ENCODE peak calls at places on chromosome 14, in five cellular contexts. W is neural progenitor cell, U is tibial artery, H is uterus, J is brain microvascular endothelial cell. C is an unnamed sample.

GRCh38 chr14:33343016-33343415 is 404.3 kb downstream of the NPAS3 start:
- DNase-seq in H (no peak), W (no peak), J (peak; percentile 52), U (no peak), C (peak; percentile 55)

GRCh38 chr14:92663049-92663448 is 85.4 kb downstream of the LGMN start:
- DNase-seq in W (no peak), U (no peak), J (no peak), H (no peak), C (no peak)

GRCh38 chr14:68816943-68817430 is 24.1 kb upstream of the ZFP36L1 start:
- DNase-seq in W (no peak), U (no peak), J (no peak), H (peak; percentile 35), C (no peak)

GRCh38 chr14:29925106-29925722 is 2.4 kb downstream of the PRKD1 start:
- DNase-seq in H (no peak), W (peak; percentile 26), U (no peak), J (peak; percentile 9), C (peak; percentile 64)

GRCh38 chr14:20247651-20248246 is 8.7 kb downstream of the OR11H4 start:
- DNase-seq in H (no peak), W (no peak), J (no peak), U (no peak), C (no peak)

GRCh38 chr14:35122696-35123387 is 490 bp downstream of the PRORP start:
- DNase-seq in W (no peak), H (no peak), U (no peak), J (peak; percentile 2), C (peak; percentile 74)

GRCh38 chr14:77041837-77042557 is 13.5 kb upstream of the IRF2BPL start:
- DNase-seq in W (no peak), J (peak; percentile 87), U (peak; percentile 87), H (peak; percentile 80), C (peak; percentile 98)

GRCh38 chr14:50379563-50379962 is 17.1 kb downstream of the CDKL1 start:
- DNase-seq in U (no peak), W (no peak), J (no peak), H (no peak), C (no peak)

GRCh38 chr14:78403278-78403815 is 233.2 kb downstream of the NRXN3 start:
- DNase-seq in H (no peak), W (peak; percentile 5), U (no peak), J (peak; percentile 29), C (peak; percentile 89)

GRCh38 chr14:79196216-79196615 is 1015.1 kb downstream of the DIO2 start:
- DNase-seq in H (no peak), J (no peak), U (no peak), W (no peak), C (no peak)

GRCh38 chr14:69901113-69901951 is 22.1 kb downstream of the SMOC1 start:
- DNase-seq in J (peak; percentile 18), H (no peak), W (no peak), U (no peak), C (peak; percentile 96)

GRCh38 chr14:22836301-22837058 is at the start of gene MMP14:
- DNase-seq in W (peak; percentile 48), U (peak; percentile 97), J (peak; percentile 72), H (peak; percentile 89), C (peak; percentile 94)

GRCh38 chr14:101773378-101773777 is 11.9 kb downstream of the PPP2R5C start:
- DNase-seq in H (no peak), J (no peak), U (no peak), W (no peak), C (no peak)

GRCh38 chr14:32435411-32435810 is 106.3 kb downstream of the AKAP6 start:
- DNase-seq in U (no peak), W (no peak), J (no peak), H (no peak), C (no peak)

GRCh38 chr14:53810221-53810620 is 146.4 kb downstream of the BMP4 start:
- DNase-seq in J (no peak), W (no peak), U (no peak), H (no peak), C (no peak)

GRCh38 chr14:55332654-55333570 is 61.7 kb downstream of the FBXO34 start:
- DNase-seq in U (no peak), J (no peak), W (no peak), H (no peak), C (peak; percentile 47)

GRCh38 chr14:59897757-59898383 is 22.1 kb upstream of the LRRC9 start:
- DNase-seq in W (peak; percentile 74), J (peak; percentile 20), U (no peak), H (no peak), C (peak; percentile 69)

GRCh38 chr14:77271113-77271710 is at the start of gene NGB:
- DNase-seq in J (no peak), H (no peak), U (no peak), W (peak; percentile 56), C (no peak)

GRCh38 chr14:90850487-90850886 is 34.3 kb upstream of the TTC7B start:
- DNase-seq in H (peak; percentile 56), W (no peak), J (no peak), U (no peak), C (peak; percentile 29)

GRCh38 chr14:23938823-23939222 is 14.7 kb upstream of the DHRS4 start:
- DNase-seq in W (no peak), J (no peak), U (no peak), H (no peak), C (no peak)

GRCh38 chr14:56686416-56686815 is 106.8 kb downstream of the TMEM260 start:
- DNase-seq in J (no peak), U (no peak), H (no peak), W (peak; percentile 73), C (no peak)

GRCh38 chr14:36646664-36647416 is 14.8 kb upstream of the PAX9 start:
- DNase-seq in H (no peak), W (peak; percentile 70), U (peak; percentile 68), J (no peak), C (no peak)

GRCh38 chr14:36652542-36653201 is 9.0 kb upstream of the PAX9 start:
- DNase-seq in J (no peak), W (no peak), H (no peak), U (no peak), C (no peak)

GRCh38 chr14:36649872-36650650 is 11.6 kb upstream of the PAX9 start:
- DNase-seq in W (no peak), U (no peak), H (no peak), J (no peak), C (no peak)

GRCh38 chr14:36647417-36647826 is 14.2 kb upstream of the PAX9 start:
- DNase-seq in H (no peak), W (peak; percentile 41), J (no peak), U (no peak), C (no peak)

GRCh38 chr14:36647827-36648753 is 13.6 kb upstream of the PAX9 start:
- DNase-seq in H (no peak), W (peak; percentile 89), U (peak; percentile 67), J (peak; percentile 8), C (peak; percentile 51)
- TF ChIP-seq CTCF in H (no peak), W (peak; percentile 75), U (peak; percentile 51), J (peak; percentile 61), C (peak; percentile 73)

GRCh38 chr14:81435048-81435577 is 35.0 kb upstream of the STON2 start:
- DNase-seq in J (no peak), H (no peak), U (no peak), W (no peak), C (no peak)
- H3K4me3 ChIP-seq in J (no peak overlapping the region), H (peak overlapping the region; percentile 61), U (peak overlapping the region; percentile 56), W (peak overlapping the region; percentile 62), C (no peak overlapping the region)

DNA sequence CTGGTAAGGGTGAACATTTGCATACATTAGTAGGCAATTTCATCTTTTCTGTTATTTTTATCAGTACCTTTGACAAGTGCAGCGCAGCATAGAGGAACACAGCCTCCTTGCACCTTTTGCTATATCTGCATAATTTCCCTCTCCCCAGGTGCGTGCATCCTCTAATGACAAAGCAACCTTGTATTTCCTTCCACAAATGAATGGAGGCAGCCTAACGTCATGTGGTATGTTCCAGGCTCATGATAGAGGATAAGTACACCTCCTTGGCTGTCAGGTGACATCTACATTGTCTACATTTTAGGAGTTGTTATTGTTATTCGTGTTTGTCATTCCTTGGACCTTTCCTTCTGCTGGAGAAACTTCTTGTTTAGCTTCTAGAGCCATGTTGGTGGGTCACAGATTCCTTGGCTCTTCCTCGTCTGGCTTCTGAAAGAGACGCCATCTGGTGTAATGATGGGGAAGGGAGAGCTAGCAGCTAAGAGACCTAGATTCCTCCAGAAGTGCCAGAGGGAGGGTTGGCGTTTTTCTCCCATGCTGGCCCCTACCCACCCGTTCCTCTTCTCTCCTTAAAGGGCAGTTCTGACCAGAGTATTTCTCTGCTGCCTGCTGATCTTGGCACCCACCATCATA is 37.0 kb downstream of the EVL start:
- DNase-seq in W (no peak), J (no peak), U (no peak), H (no peak), C (no peak)
- TF ChIP-seq CTCF in W (no peak), J (no peak), U (no peak), H (no peak), C (peak; percentile 19)

GRCh38 chr14:104725772-104726548 is 1.9 kb downstream of the ADSS1 start:
- DNase-seq in J (no peak), H (no peak), W (no peak), U (peak; percentile 87), C (no peak)
- H3K4me3 ChIP-seq in J (no peak overlapping the region), H (no peak overlapping the region), W (peak overlapping the region; percentile 86), U (peak overlapping the region; percentile 66), C (no peak overlapping the region)

DNA sequence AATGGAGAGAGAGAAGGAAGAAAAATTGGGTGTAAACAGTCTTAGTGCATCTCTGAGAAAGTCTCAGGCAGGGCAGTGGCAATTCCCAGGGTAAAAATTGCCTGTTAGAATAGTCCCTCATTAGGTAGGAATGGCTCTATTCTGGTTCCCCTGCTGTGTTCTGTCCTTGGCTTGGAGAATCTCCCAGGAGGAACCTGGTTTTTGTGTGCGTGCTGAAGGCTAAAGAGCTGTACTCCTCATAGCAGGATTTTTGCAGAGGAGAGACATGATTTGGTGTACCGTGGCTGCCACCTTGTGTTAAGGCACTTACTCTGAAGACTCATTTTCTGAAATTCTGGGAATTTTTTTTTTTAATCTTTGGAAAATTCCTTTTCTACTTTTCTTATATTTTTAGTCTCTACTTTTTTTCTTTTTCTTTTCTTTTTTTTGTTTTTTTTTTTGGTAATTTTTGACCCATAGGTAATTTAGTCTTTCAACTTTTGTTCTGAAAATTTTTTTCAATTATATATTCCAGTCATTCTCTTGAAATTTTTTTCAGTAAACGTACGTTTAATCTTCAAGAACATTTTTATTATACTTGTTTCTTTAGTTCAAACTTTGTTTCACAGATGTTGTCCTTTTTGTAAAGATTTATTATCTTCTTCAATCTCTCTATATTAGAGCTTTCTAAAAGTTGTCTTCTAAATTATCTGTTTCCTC is 63.8 kb downstream of the FBXO33 start:
- DNase-seq in J (peak; percentile 57), W (peak; percentile 89), U (no peak), H (peak; percentile 33), C (peak; percentile 91)
- TF ChIP-seq CTCF in J (peak; percentile 72), W (peak; percentile 83), U (peak; percentile 41), H (peak; percentile 35), C (peak; percentile 76)

GRCh38 chr14:61176686-61177085 is 104.5 kb downstream of the TMEM30B start:
- DNase-seq in W (no peak), H (no peak), J (no peak), U (no peak), C (no peak)

GRCh38 chr14:61179776-61180398 is 101.3 kb downstream of the TMEM30B start:
- DNase-seq in J (no peak), U (no peak), W (no peak), H (no peak), C (peak; percentile 35)

GRCh38 chr14:61179061-61179675 is 102.0 kb downstream of the TMEM30B start:
- DNase-seq in H (no peak), J (peak; percentile 65), U (no peak), W (no peak), C (peak; percentile 64)

GRCh38 chr14:61177279-61178225 is 103.6 kb downstream of the TMEM30B start:
- DNase-seq in J (no peak), U (no peak), W (no peak), H (no peak), C (no peak)

GRCh38 chr14:61178226-61179060 is 102.7 kb downstream of the TMEM30B start:
- DNase-seq in W (no peak), H (no peak), U (peak; percentile 76), J (peak; percentile 97), C (peak; percentile 97)
- H3K4me3 ChIP-seq in W (no peak overlapping the region), H (no peak overlapping the region), U (no peak overlapping the region), J (peak overlapping the region; percentile 15), C (no peak overlapping the region)

C was measured in choroid plexus epithelial cell.